ENCODE peak calls at places on chromosomes 7 and 10, in five cellular contexts. One of them, this sample, is unnamed.

GRCh38 chr7:46566375-46566774 is 645.3 kb upstream of the IGFBP3 start:
- DNase-seq in CD8-positive, alpha-beta T cell: no peak
- DNase-seq in DND-41: no peak
- DNase-seq in fibroblast of lung: no peak
- DNase-seq in brain microvascular endothelial cell: no peak
- DNase-seq in this sample: no peak

GRCh38 chr10:71302874-71303568 is 16.0 kb upstream of the SLC29A3 start:
- DNase-seq in CD8-positive, alpha-beta T cell: no peak
- DNase-seq in DND-41: peak
- DNase-seq in fibroblast of lung: peak
- DNase-seq in brain microvascular endothelial cell: peak
- DNase-seq in this sample: peak

GRCh38 chr10:84205049-84205852 is 10.9 kb downstream of the CDHR1 start:
- DNase-seq in CD8-positive, alpha-beta T cell: peak
- DNase-seq in DND-41: peak
- DNase-seq in fibroblast of lung: peak
- DNase-seq in brain microvascular endothelial cell: peak
- DNase-seq in this sample: peak

GRCh38 chr7:79272066-79272669 is 181.3 kb downstream of the MAGI2 start:
- DNase-seq in CD8-positive, alpha-beta T cell: no peak
- DNase-seq in DND-41: no peak
- DNase-seq in fibroblast of lung: peak
- DNase-seq in brain microvascular endothelial cell: no peak
- DNase-seq in this sample: peak

GRCh38 chr7:85630904-85631582 is 444.2 kb upstream of the SEMA3D start:
- DNase-seq in CD8-positive, alpha-beta T cell: no peak
- DNase-seq in DND-41: no peak
- DNase-seq in fibroblast of lung: peak
- DNase-seq in brain microvascular endothelial cell: no peak
- DNase-seq in this sample: no peak

GRCh38 chr10:11144626-11145497 is 127.2 kb downstream of the CELF2 start:
- DNase-seq in CD8-positive, alpha-beta T cell: no peak
- DNase-seq in DND-41: no peak
- DNase-seq in fibroblast of lung: no peak
- DNase-seq in brain microvascular endothelial cell: no peak
- DNase-seq in this sample: no peak

GRCh38 chr7:108278776-108279175 is 148.6 kb upstream of the LAMB4 start:
- DNase-seq in CD8-positive, alpha-beta T cell: no peak
- DNase-seq in DND-41: no peak
- DNase-seq in fibroblast of lung: no peak
- DNase-seq in brain microvascular endothelial cell: no peak
- DNase-seq in this sample: no peak

GRCh38 chr10:3365630-3366029 is 193.0 kb upstream of the PITRM1 start:
- DNase-seq in CD8-positive, alpha-beta T cell: no peak
- DNase-seq in DND-41: no peak
- DNase-seq in fibroblast of lung: no peak
- DNase-seq in brain microvascular endothelial cell: no peak
- DNase-seq in this sample: no peak

GRCh38 chr7:151447901-151448260 is 7.9 kb upstream of the CRYGN start:
- DNase-seq in CD8-positive, alpha-beta T cell: no peak
- DNase-seq in DND-41: no peak
- DNase-seq in fibroblast of lung: no peak
- DNase-seq in brain microvascular endothelial cell: no peak
- DNase-seq in this sample: no peak

GRCh38 chr10:124744047-124744687 is at the start of gene FAM53B:
- DNase-seq in CD8-positive, alpha-beta T cell: peak
- DNase-seq in DND-41: peak
- DNase-seq in fibroblast of lung: peak
- DNase-seq in brain microvascular endothelial cell: peak
- DNase-seq in this sample: peak
- TF ChIP-seq CTCF in CD8-positive, alpha-beta T cell: no peak
- TF ChIP-seq CTCF in DND-41: no peak
- TF ChIP-seq CTCF in fibroblast of lung: no peak
- TF ChIP-seq CTCF in brain microvascular endothelial cell: no peak
- TF ChIP-seq CTCF in this sample: no peak

GRCh38 chr7:100827330-100828226 is at the start of gene EPHB4:
- DNase-seq in CD8-positive, alpha-beta T cell: no peak
- DNase-seq in DND-41: no peak
- DNase-seq in fibroblast of lung: peak
- DNase-seq in brain microvascular endothelial cell: peak
- DNase-seq in this sample: peak

GRCh38 chr7:100824499-100825214 is 2.7 kb downstream of the EPHB4 start:
- DNase-seq in CD8-positive, alpha-beta T cell: no peak
- DNase-seq in DND-41: no peak
- DNase-seq in fibroblast of lung: no peak
- DNase-seq in brain microvascular endothelial cell: no peak
- DNase-seq in this sample: no peak

GRCh38 chr7:100826546-100827329 is 585 bp downstream of the EPHB4 start:
- DNase-seq in CD8-positive, alpha-beta T cell: no peak
- DNase-seq in DND-41: no peak
- DNase-seq in fibroblast of lung: peak
- DNase-seq in brain microvascular endothelial cell: peak
- DNase-seq in this sample: no peak

GRCh38 chr7:100825215-100825671 is 2.1 kb downstream of the EPHB4 start:
- DNase-seq in CD8-positive, alpha-beta T cell: no peak
- DNase-seq in DND-41: no peak
- DNase-seq in fibroblast of lung: no peak
- DNase-seq in brain microvascular endothelial cell: no peak
- DNase-seq in this sample: no peak

DNA sequence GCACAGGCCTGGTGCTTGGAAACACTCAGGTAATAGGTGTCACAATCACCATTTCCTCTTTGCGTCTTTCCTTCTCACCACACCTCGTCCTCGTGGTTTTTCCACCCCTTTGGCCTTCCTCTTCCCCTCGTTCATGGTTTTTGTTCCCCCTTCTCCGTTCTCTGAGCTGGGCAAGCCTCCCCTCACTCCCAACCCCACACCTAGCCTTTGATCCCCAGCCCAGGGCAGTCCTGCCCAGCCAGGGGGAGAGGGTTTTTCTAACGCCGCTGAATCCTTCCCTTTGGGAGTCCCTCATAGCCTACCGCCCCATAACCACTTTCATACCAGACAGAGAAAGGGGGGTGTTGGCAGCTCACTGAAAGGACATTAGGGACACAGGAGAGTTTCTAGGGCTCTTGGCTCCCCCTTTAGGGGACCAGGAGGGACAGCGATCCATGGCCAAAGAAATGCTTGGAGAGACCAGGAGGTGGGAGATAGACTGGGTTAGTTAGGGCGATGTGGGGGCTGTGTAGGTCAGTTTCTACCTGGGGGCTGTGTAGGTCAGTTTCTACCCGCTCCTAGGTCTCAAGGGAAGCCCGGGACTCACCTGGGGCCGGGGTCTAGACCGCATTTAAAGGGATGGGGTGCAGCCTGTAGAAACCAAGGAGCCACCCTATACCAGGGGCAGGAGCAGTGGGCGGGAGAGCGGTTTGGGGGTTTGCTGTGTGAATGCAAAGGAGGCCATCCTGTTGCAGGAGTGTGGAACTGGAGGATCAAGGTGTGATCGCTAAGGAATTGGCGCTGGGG is 1.4 kb downstream of the EPHB4 start:
- DNase-seq in CD8-positive, alpha-beta T cell: no peak
- DNase-seq in DND-41: no peak
- DNase-seq in fibroblast of lung: peak
- DNase-seq in brain microvascular endothelial cell: peak
- DNase-seq in this sample: no peak
- TF ChIP-seq CTCF in CD8-positive, alpha-beta T cell: no peak
- TF ChIP-seq CTCF in DND-41: no peak
- TF ChIP-seq CTCF in fibroblast of lung: peak
- TF ChIP-seq CTCF in brain microvascular endothelial cell: peak
- TF ChIP-seq CTCF in this sample: no peak

DNA sequence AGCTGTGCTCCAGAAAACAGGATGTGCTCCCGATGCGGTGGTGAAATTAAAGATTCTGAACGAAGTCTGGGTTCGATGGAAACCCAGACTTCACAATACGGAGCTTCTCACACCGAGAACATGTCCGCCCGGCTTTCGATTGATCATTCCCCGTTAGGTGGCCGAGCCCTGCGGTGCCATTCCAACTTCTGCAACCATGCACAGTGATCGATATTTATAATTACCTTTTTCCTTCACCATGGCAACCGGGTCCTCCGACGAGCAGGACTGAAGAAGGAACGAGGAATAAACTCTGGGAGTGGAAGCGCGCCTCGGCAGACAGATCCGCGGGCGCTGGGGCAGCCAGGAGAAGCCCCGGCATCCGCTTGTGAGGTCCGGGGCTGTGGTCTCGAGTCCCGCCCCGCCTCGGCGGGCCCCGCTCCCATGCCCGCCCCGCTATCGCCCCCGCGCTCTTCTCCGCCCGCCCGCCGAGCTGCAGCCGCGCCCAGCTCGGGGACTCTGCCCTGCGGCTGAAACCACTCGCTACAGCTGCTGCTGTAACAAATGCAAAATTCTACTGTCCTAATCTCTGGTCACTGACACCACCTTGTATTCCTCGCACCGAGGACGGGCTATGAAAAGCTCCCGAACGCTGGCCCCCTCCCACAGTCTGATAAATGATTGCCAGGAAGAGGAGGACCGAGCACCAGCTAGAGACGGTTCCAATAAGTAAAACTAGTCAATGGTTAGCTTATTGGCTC is 26.2 kb downstream of the ABLIM1 start:
- DNase-seq in CD8-positive, alpha-beta T cell: peak
- DNase-seq in DND-41: no peak
- DNase-seq in fibroblast of lung: peak
- DNase-seq in brain microvascular endothelial cell: no peak
- DNase-seq in this sample: peak
- TF ChIP-seq CTCF in CD8-positive, alpha-beta T cell: no peak
- TF ChIP-seq CTCF in DND-41: no peak
- TF ChIP-seq CTCF in fibroblast of lung: no peak
- TF ChIP-seq CTCF in brain microvascular endothelial cell: no peak
- TF ChIP-seq CTCF in this sample: no peak

GRCh38 chr7:92200791-92201190 is 21.8 kb upstream of the LRRD1 start:
- DNase-seq in CD8-positive, alpha-beta T cell: no peak
- DNase-seq in DND-41: no peak
- DNase-seq in fibroblast of lung: no peak
- DNase-seq in brain microvascular endothelial cell: no peak
- DNase-seq in this sample: no peak
- TF ChIP-seq CTCF in CD8-positive, alpha-beta T cell: no peak
- TF ChIP-seq CTCF in DND-41: no peak
- TF ChIP-seq CTCF in fibroblast of lung: no peak
- TF ChIP-seq CTCF in brain microvascular endothelial cell: no peak
- TF ChIP-seq CTCF in this sample: no peak